ENCODE peak calls at places on chromosome 18, in five cellular contexts. One of them, this sample, is unnamed.
A peak's percentile ranks its signal among the peaks of the same experiment; 100 is the strongest.

GRCh38 chr18:56286775-56287174 is 351.6 kb downstream of the TXNL1 start:
- DNase-seq in neural crest cell: no peak
- DNase-seq in B cell: no peak
- DNase-seq in T-helper 17 cell: no peak
- DNase-seq in activated CD4-positive, CD25-positive, alpha-beta regulatory T cell treated with anti-CD3 and anti-CD28 coated beads, Interleukin-2, amount 50 U/mL, for 72 hours: no peak
- DNase-seq in this sample: no peak

GRCh38 chr18:43314931-43315330 is 37.6 kb upstream of the SYT4 start:
- DNase-seq in activated CD4-positive, CD25-positive, alpha-beta regulatory T cell treated with anti-CD3 and anti-CD28 coated beads, Interleukin-2, amount 50 U/mL, for 72 hours: no peak
- DNase-seq in T-helper 17 cell: no peak
- DNase-seq in neural crest cell: no peak
- DNase-seq in B cell: no peak
- DNase-seq in this sample: no peak

GRCh38 chr18:67290421-67290820 is 226.1 kb downstream of the DSEL start:
- DNase-seq in neural crest cell: no peak
- DNase-seq in activated CD4-positive, CD25-positive, alpha-beta regulatory T cell treated with anti-CD3 and anti-CD28 coated beads, Interleukin-2, amount 50 U/mL, for 72 hours: no peak
- DNase-seq in B cell: no peak
- DNase-seq in T-helper 17 cell: no peak
- DNase-seq in this sample: no peak

GRCh38 chr18:74407888-74408287 is 49.2 kb downstream of the DIPK1C start:
- DNase-seq in activated CD4-positive, CD25-positive, alpha-beta regulatory T cell treated with anti-CD3 and anti-CD28 coated beads, Interleukin-2, amount 50 U/mL, for 72 hours: no peak
- DNase-seq in T-helper 17 cell: no peak
- DNase-seq in B cell: peak; percentile 15
- DNase-seq in neural crest cell: no peak
- DNase-seq in this sample: no peak

GRCh38 chr18:26772691-26773090 is 92.8 kb downstream of the AQP4 start:
- DNase-seq in neural crest cell: no peak
- DNase-seq in B cell: no peak
- DNase-seq in T-helper 17 cell: no peak
- DNase-seq in activated CD4-positive, CD25-positive, alpha-beta regulatory T cell treated with anti-CD3 and anti-CD28 coated beads, Interleukin-2, amount 50 U/mL, for 72 hours: no peak
- DNase-seq in this sample: no peak

GRCh38 chr18:62485684-62486083 is 37.1 kb upstream of the ZCCHC2 start:
- DNase-seq in B cell: no peak
- DNase-seq in activated CD4-positive, CD25-positive, alpha-beta regulatory T cell treated with anti-CD3 and anti-CD28 coated beads, Interleukin-2, amount 50 U/mL, for 72 hours: no peak
- DNase-seq in neural crest cell: no peak
- DNase-seq in T-helper 17 cell: no peak
- DNase-seq in this sample: no peak

GRCh38 chr18:32771169-32771751 is 1.6 kb downstream of the KLHL14 start:
- DNase-seq in B cell: peak; percentile 46
- DNase-seq in activated CD4-positive, CD25-positive, alpha-beta regulatory T cell treated with anti-CD3 and anti-CD28 coated beads, Interleukin-2, amount 50 U/mL, for 72 hours: no peak
- DNase-seq in neural crest cell: peak; percentile 30
- DNase-seq in T-helper 17 cell: no peak
- DNase-seq in this sample: no peak

GRCh38 chr18:39389800-39390379 is 1824.3 kb upstream of the CELF4 start:
- DNase-seq in T-helper 17 cell: no peak
- DNase-seq in B cell: no peak
- DNase-seq in neural crest cell: no peak
- DNase-seq in activated CD4-positive, CD25-positive, alpha-beta regulatory T cell treated with anti-CD3 and anti-CD28 coated beads, Interleukin-2, amount 50 U/mL, for 72 hours: no peak
- DNase-seq in this sample: no peak

GRCh38 chr18:12278765-12279682 is 24.9 kb downstream of the CIDEA start:
- DNase-seq in activated CD4-positive, CD25-positive, alpha-beta regulatory T cell treated with anti-CD3 and anti-CD28 coated beads, Interleukin-2, amount 50 U/mL, for 72 hours: no peak
- DNase-seq in neural crest cell: peak; percentile 33
- DNase-seq in T-helper 17 cell: no peak
- DNase-seq in B cell: no peak
- DNase-seq in this sample: peak; percentile 74

GRCh38 chr18:2568129-2568528 is 3.2 kb downstream of the METTL4 start:
- DNase-seq in B cell: no peak
- DNase-seq in neural crest cell: no peak
- DNase-seq in T-helper 17 cell: no peak
- DNase-seq in activated CD4-positive, CD25-positive, alpha-beta regulatory T cell treated with anti-CD3 and anti-CD28 coated beads, Interleukin-2, amount 50 U/mL, for 72 hours: no peak
- DNase-seq in this sample: no peak

GRCh38 chr18:54787616-54788015 is 40.7 kb upstream of the RAB27B start:
- DNase-seq in neural crest cell: no peak
- DNase-seq in B cell: no peak
- DNase-seq in T-helper 17 cell: no peak
- DNase-seq in activated CD4-positive, CD25-positive, alpha-beta regulatory T cell treated with anti-CD3 and anti-CD28 coated beads, Interleukin-2, amount 50 U/mL, for 72 hours: no peak
- DNase-seq in this sample: no peak

GRCh38 chr18:7116001-7116831 is 1.4 kb downstream of the LAMA1 start:
- DNase-seq in B cell: no peak
- DNase-seq in neural crest cell: peak; percentile 44
- DNase-seq in T-helper 17 cell: no peak
- DNase-seq in activated CD4-positive, CD25-positive, alpha-beta regulatory T cell treated with anti-CD3 and anti-CD28 coated beads, Interleukin-2, amount 50 U/mL, for 72 hours: no peak
- DNase-seq in this sample: no peak

GRCh38 chr18:56235773-56236115 is 402.6 kb downstream of the TXNL1 start:
- DNase-seq in T-helper 17 cell: no peak
- DNase-seq in activated CD4-positive, CD25-positive, alpha-beta regulatory T cell treated with anti-CD3 and anti-CD28 coated beads, Interleukin-2, amount 50 U/mL, for 72 hours: no peak
- DNase-seq in B cell: no peak
- DNase-seq in neural crest cell: peak; percentile 9
- DNase-seq in this sample: no peak

GRCh38 chr18:26908906-26909305 is 43.4 kb upstream of the AQP4 start:
- DNase-seq in activated CD4-positive, CD25-positive, alpha-beta regulatory T cell treated with anti-CD3 and anti-CD28 coated beads, Interleukin-2, amount 50 U/mL, for 72 hours: no peak
- DNase-seq in T-helper 17 cell: no peak
- DNase-seq in B cell: no peak
- DNase-seq in neural crest cell: no peak
- DNase-seq in this sample: no peak

GRCh38 chr18:50203801-50204604 is 9.1 kb upstream of the MYO5B start:
- DNase-seq in activated CD4-positive, CD25-positive, alpha-beta regulatory T cell treated with anti-CD3 and anti-CD28 coated beads, Interleukin-2, amount 50 U/mL, for 72 hours: no peak
- DNase-seq in T-helper 17 cell: no peak
- DNase-seq in B cell: peak; percentile 23
- DNase-seq in neural crest cell: peak; percentile 60
- DNase-seq in this sample: no peak

GRCh38 chr18:48609820-48610815 is 71.3 kb downstream of the CTIF start:
- DNase-seq in neural crest cell: no peak
- DNase-seq in B cell: no peak
- DNase-seq in T-helper 17 cell: no peak
- DNase-seq in activated CD4-positive, CD25-positive, alpha-beta regulatory T cell treated with anti-CD3 and anti-CD28 coated beads, Interleukin-2, amount 50 U/mL, for 72 hours: no peak
- DNase-seq in this sample: peak; percentile 24

GRCh38 chr18:13447621-13448020 is 229.1 kb downstream of the LDLRAD4 start:
- DNase-seq in activated CD4-positive, CD25-positive, alpha-beta regulatory T cell treated with anti-CD3 and anti-CD28 coated beads, Interleukin-2, amount 50 U/mL, for 72 hours: no peak
- DNase-seq in neural crest cell: no peak
- DNase-seq in B cell: peak; percentile 37
- DNase-seq in T-helper 17 cell: no peak
- DNase-seq in this sample: no peak

GRCh38 chr18:35730738-35731370 is 149.3 kb downstream of the GALNT1 start:
- DNase-seq in neural crest cell: no peak
- DNase-seq in activated CD4-positive, CD25-positive, alpha-beta regulatory T cell treated with anti-CD3 and anti-CD28 coated beads, Interleukin-2, amount 50 U/mL, for 72 hours: no peak
- DNase-seq in T-helper 17 cell: no peak
- DNase-seq in B cell: no peak
- DNase-seq in this sample: no peak

This sample was measured in thoracic aorta.